ENCODE peak calls at places on chromosomes 5 and 9, in ten cellular contexts. I, V, N, E, Y, S, R, Z, C and U are unnamed samples.

GRCh38 chr9:126696091-126696763 is 82.5 kb downstream of the LMX1B start:
- DNase-seq in I (no peak), V (no peak), N (no peak), E (no peak), Y (no peak), S (no peak), R (peak; percentile 38), Z (peak; percentile 69), C (no peak), U (no peak)

GRCh38 chr9:127954831-127955293 is 17.2 kb upstream of the DPM2 start:
- DNase-seq in I (no peak), V (no peak), N (no peak), E (no peak), Y (no peak), S (no peak), R (no peak), Z (no peak), C (no peak), U (no peak)

GRCh38 chr5:66306105-66306843 is 162.2 kb downstream of the SREK1 start:
- DNase-seq in I (peak; percentile 67), V (peak; percentile 64), N (peak; percentile 54), E (peak; percentile 84), Y (peak; percentile 62), S (no peak), R (no peak), Z (no peak), C (peak; percentile 66), U (no peak)

GRCh38 chr9:70495514-70495913 is 81.1 kb upstream of the KLF9 start:
- DNase-seq in I (no peak), V (no peak), N (no peak), E (no peak), Y (no peak), S (no peak), R (no peak), Z (no peak), C (no peak), U (no peak)

GRCh38 chr9:92294297-92294676 is 790 bp upstream of the IARS1 start:
- DNase-seq in I (no peak), V (peak; percentile 15), N (no peak), E (peak; percentile 32), Y (no peak), S (no peak), R (peak; percentile 41), Z (no peak), C (peak; percentile 9), U (no peak)

GRCh38 chr9:124779368-124780059 is 2.6 kb downstream of the OLFML2A start:
- DNase-seq in I (no peak), V (peak; percentile 93), N (peak; percentile 96), E (peak; percentile 90), Y (no peak), S (peak; percentile 59), R (no peak), Z (peak; percentile 59), C (no peak), U (no peak)

GRCh38 chr5:146751781-146752401 is 126.7 kb downstream of the PPP2R2B start:
- DNase-seq in I (no peak), V (no peak), N (no peak), E (no peak), Y (no peak), S (no peak), R (no peak), Z (no peak), C (peak; percentile 88), U (no peak)

GRCh38 chr5:147455321-147455720 is 54.5 kb downstream of the DPYSL3 start:
- DNase-seq in I (peak; percentile 13), V (no peak), N (peak; percentile 98), E (peak; percentile 93), Y (no peak), S (peak; percentile 68), R (no peak), Z (no peak), C (peak; percentile 15), U (no peak)

GRCh38 chr9:134055981-134056461 is 11.8 kb downstream of the BRD3 start:
- DNase-seq in I (peak; percentile 61), V (no peak), N (peak; percentile 84), E (peak; percentile 66), Y (no peak), S (peak; percentile 91), R (peak; percentile 90), Z (peak; percentile 89), C (no peak), U (peak; percentile 15)

GRCh38 chr9:123438321-123438720 is 82.3 kb downstream of the CRB2 start:
- DNase-seq in I (no peak), V (no peak), N (no peak), E (no peak), Y (no peak), S (no peak), R (no peak), Z (peak; percentile 21), C (no peak), U (no peak)

GRCh38 chr5:143004361-143004802 is 234.2 kb downstream of the ARHGAP26 start:
- DNase-seq in I (no peak), V (no peak), N (no peak), E (no peak), Y (no peak), S (no peak), R (no peak), Z (no peak), C (no peak), U (no peak)

GRCh38 chr9:123438821-123439220 is 82.8 kb downstream of the CRB2 start:
- DNase-seq in I (no peak), V (no peak), N (no peak), E (no peak), Y (no peak), S (no peak), R (no peak), Z (peak; percentile 25), C (no peak), U (no peak)

GRCh38 chr9:112384690-112385089 is 4.8 kb downstream of the HSDL2 start:
- DNase-seq in I (no peak), V (no peak), N (no peak), E (no peak), Y (no peak), S (no peak), R (no peak), Z (no peak), C (peak; percentile 85), U (peak; percentile 58)

GRCh38 chr5:71922584-71923106 is 184.6 kb upstream of the MAP1B start:
- DNase-seq in I (no peak), V (peak; percentile 88), N (peak; percentile 13), E (peak; percentile 92), Y (no peak), S (no peak), R (no peak), Z (no peak), C (no peak), U (no peak)

GRCh38 chr9:21902112-21902511 is 92.1 kb downstream of the CDKN2A start:
- DNase-seq in I (no peak), V (no peak), N (no peak), E (no peak), Y (no peak), S (no peak), R (no peak), Z (no peak), C (no peak), U (no peak)

GRCh38 chr9:18442629-18443491 is 31.1 kb upstream of the ADAMTSL1 start:
- DNase-seq in I (peak; percentile 69), V (peak; percentile 78), N (peak; percentile 87), E (peak; percentile 90), Y (peak; percentile 56), S (peak; percentile 78), R (peak; percentile 57), Z (peak; percentile 86), C (peak; percentile 44), U (no peak)

GRCh38 chr5:138503487-138504270 is 38.4 kb downstream of the EGR1 start:
- DNase-seq in I (peak; percentile 36), V (peak; percentile 33), N (peak; percentile 57), E (peak; percentile 78), Y (peak; percentile 70), S (no peak), R (no peak), Z (no peak), C (peak; percentile 36), U (no peak)

GRCh38 chr5:140131967-140132409 is 6.3 kb downstream of the IGIP start:
- DNase-seq in I (no peak), V (peak; percentile 85), N (peak; percentile 48), E (peak; percentile 95), Y (no peak), S (peak; percentile 65), R (peak; percentile 84), Z (peak; percentile 82), C (no peak), U (peak; percentile 59)

GRCh38 chr5:168172718-168173045 is 118.8 kb upstream of the WWC1 start:
- DNase-seq in I (no peak), V (no peak), N (no peak), E (no peak), Y (no peak), S (no peak), R (no peak), Z (no peak), C (no peak), U (no peak)

GRCh38 chr5:3489221-3489620 is 106.4 kb upstream of the IRX1 start:
- DNase-seq in I (no peak), V (no peak), N (no peak), E (no peak), Y (no peak), S (no peak), R (no peak), Z (no peak), C (no peak), U (no peak)

GRCh38 chr9:134088064-134088725 is 20.4 kb upstream of the BRD3 start:
- DNase-seq in I (no peak), V (no peak), N (no peak), E (no peak), Y (no peak), S (no peak), R (no peak), Z (no peak), C (no peak), U (no peak)

GRCh38 chr9:38280251-38280800 is 112.2 kb upstream of the ALDH1B1 start:
- DNase-seq in I (no peak), V (no peak), N (no peak), E (no peak), Y (no peak), S (no peak), R (no peak), Z (no peak), C (no peak), U (no peak)

GRCh38 chr9:4894076-4894475 is 91.0 kb upstream of the JAK2 start:
- DNase-seq in I (no peak), V (peak; percentile 34), N (no peak), E (peak; percentile 80), Y (no peak), S (no peak), R (no peak), Z (no peak), C (no peak), U (no peak)

GRCh38 chr9:12774861-12775367 is at the start of gene LURAP1L:
- DNase-seq in I (peak; percentile 23), V (peak; percentile 61), N (peak; percentile 83), E (peak; percentile 82), Y (peak; percentile 8), S (peak; percentile 80), R (no peak), Z (no peak), C (peak; percentile 47), U (no peak)